ENCODE peak calls at places on chromosomes 12 and 14, in seven cellular contexts. X is K562, A is adrenal gland, N is H1, P is transverse colon, B is A549, G is GM12878. Y is an unnamed sample.
A peak's percentile ranks its signal among the peaks of the same experiment; 100 is the strongest.

GRCh38 chr12:71652656-71653055 is 11.0 kb downstream of the ZFC3H1 start:
- DNase-seq in X (no peak), A (no peak), N (no peak), P (no peak), B (no peak), G (no peak), Y (no peak)

GRCh38 chr14:83847102-83847501 is 1682.8 kb upstream of the FLRT2 start:
- DNase-seq in X (no peak), A (no peak), N (no peak), P (no peak), B (no peak), G (no peak), Y (no peak)

GRCh38 chr14:22184157-22185025 is 404.6 kb downstream of the DAD1 start:
- DNase-seq in X (no peak), A (no peak), N (no peak), P (no peak), B (no peak), G (no peak), Y (no peak)

GRCh38 chr12:75482636-75483035 is 2.1 kb downstream of the GLIPR1 start:
- DNase-seq in X (no peak), A (no peak), N (no peak), P (no peak), B (no peak), G (no peak), Y (no peak)

GRCh38 chr12:62903151-62903550 is 31.8 kb downstream of the PPM1H start:
- DNase-seq in X (no peak), A (peak; percentile 1), N (no peak), P (no peak), B (no peak), G (no peak), Y (no peak)

GRCh38 chr14:75880512-75880911 is 101.3 kb downstream of the TGFB3 start:
- DNase-seq in X (peak; percentile 8), A (no peak), N (no peak), P (no peak), B (no peak), G (no peak), Y (no peak)

GRCh38 chr14:69693823-69694729 is 72.9 kb upstream of the SRSF5 start:
- DNase-seq in X (peak; percentile 66), A (peak; percentile 88), N (no peak), P (peak; percentile 84), B (no peak), G (no peak), Y (no peak)

GRCh38 chr12:49902399-49903350 is 1.0 kb downstream of the FAIM2 start:
- DNase-seq in X (peak; percentile 43), A (no peak), N (no peak), P (no peak), B (no peak), G (no peak), Y (no peak)

GRCh38 chr12:126430921-126431320 is 1365.7 kb downstream of the AACS start:
- DNase-seq in X (no peak), A (no peak), N (no peak), P (no peak), B (no peak), G (no peak), Y (no peak)

GRCh38 chr12:18886962-18887361 is 149.0 kb downstream of the CAPZA3 start:
- DNase-seq in X (no peak), A (no peak), N (no peak), P (no peak), B (no peak), G (no peak), Y (no peak)

GRCh38 chr12:18888062-18888461 is 150.1 kb downstream of the CAPZA3 start:
- DNase-seq in X (no peak), A (no peak), N (no peak), P (no peak), B (no peak), G (no peak), Y (no peak)

GRCh38 chr12:18882690-18883089 is 144.8 kb downstream of the CAPZA3 start:
- DNase-seq in X (peak; percentile 2), A (no peak), N (no peak), P (no peak), B (no peak), G (no peak), Y (no peak)

DNA sequence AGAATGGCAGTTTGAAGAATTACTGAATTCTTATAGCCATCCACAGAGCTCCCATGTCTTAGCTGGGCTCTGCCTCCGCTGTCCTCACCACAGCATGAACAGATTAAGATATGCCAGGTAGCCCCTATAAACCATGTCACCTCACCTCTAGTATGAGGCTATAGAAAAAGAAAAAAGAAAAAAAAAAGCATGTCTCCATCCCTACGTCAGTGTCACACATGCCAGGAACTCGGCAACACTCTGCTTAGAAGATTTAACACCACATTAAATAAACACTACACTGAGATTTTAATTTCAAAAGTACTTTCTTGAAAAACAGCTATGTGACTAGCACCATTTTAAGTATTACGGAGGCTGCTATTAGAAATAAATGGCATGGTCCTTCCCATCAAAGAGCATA is 149.4 kb downstream of the CAPZA3 start:
- DNase-seq in X (no peak), A (no peak), N (no peak), P (no peak), B (no peak), G (no peak), Y (no peak)
- TF ChIP-seq POLR2A in X (no peak), A (no peak), N (no peak), P (no peak), B (no peak), G (no peak), Y (no peak)

DNA sequence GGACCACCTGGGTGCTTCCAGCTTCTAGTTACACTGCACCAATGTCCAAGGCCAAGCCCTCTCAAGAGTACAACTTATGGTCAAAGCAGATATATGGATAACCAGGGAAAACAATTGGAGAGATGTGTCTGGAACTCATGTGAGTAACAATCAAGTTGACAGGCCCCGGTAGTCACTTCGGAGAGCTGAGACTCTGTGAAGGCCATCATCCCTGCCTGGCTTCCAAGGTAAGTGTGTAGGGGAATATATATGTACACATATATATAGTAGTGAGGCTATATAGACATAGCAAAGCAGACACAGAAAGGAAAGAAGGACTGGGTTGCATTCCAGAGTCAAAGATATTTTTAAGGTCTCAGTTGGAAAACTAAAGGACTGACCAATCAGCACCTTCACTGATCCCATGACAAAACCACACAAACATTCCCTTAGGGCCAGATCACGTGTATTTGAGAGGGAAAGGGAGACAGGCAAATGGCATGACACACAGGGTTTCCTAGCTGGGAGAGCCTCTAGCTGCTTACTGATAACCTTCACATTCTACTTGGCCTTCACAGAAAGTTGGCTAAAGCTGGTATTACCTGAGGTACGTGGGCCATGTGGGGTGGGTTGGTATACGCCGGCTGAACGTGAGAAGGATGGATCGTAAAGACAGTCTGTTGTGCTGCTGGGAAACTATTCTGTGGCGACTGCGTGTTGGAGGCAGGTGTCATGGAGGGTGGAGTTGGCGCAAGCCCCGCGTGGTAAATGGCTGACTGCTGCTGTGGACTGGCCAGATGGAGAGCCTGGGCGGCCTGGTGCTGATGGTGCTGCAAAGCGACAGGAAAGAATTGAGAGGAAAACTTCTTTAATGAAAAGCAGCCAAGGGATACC is 50.0 kb downstream of the SH2B3 start:
- DNase-seq in X (no peak), A (peak; percentile 38), N (no peak), P (no peak), B (no peak), G (no peak), Y (no peak)
- H3K27ac ChIP-seq in X (no peak overlapping the region), A (peak overlapping the region; percentile 32), N (no peak overlapping the region), P (no peak overlapping the region), B (no peak overlapping the region), G (no peak overlapping the region), Y (no peak overlapping the region)

GRCh38 chr12:128052341-128052740 is 214.6 kb upstream of the TMEM132C start:
- DNase-seq in X (no peak), A (no peak), N (no peak), P (no peak), B (no peak), G (no peak), Y (no peak)
- TF ChIP-seq POLR2A in X (no peak), A (no peak), N (no peak), P (no peak), B (no peak), G (no peak), Y (no peak)

GRCh38 chr12:107356266-107356936 is 263.1 kb upstream of the CRY1 start:
- DNase-seq in X (no peak), A (no peak), N (no peak), P (no peak), B (no peak), G (no peak), Y (no peak)

GRCh38 chr12:107353312-107353711 is 260.0 kb upstream of the CRY1 start:
- DNase-seq in X (no peak), A (no peak), N (no peak), P (no peak), B (no peak), G (no peak), Y (no peak)

GRCh38 chr12:107356937-107357295 is 263.6 kb upstream of the CRY1 start:
- DNase-seq in X (no peak), A (no peak), N (no peak), P (no peak), B (no peak), G (no peak), Y (no peak)

GRCh38 chr12:107355004-107355565 is 261.7 kb upstream of the CRY1 start:
- DNase-seq in X (no peak), A (no peak), N (no peak), P (no peak), B (no peak), G (no peak), Y (no peak)

GRCh38 chr12:107355612-107356011 is 262.3 kb upstream of the CRY1 start:
- DNase-seq in X (no peak), A (no peak), N (no peak), P (no peak), B (no peak), G (no peak), Y (no peak)
- H3K27ac ChIP-seq in X (no peak overlapping the region), A (no peak overlapping the region), N (no peak overlapping the region), P (no peak overlapping the region), B (peak overlapping the region; percentile 94), G (no peak overlapping the region), Y (no peak overlapping the region)

GRCh38 chr12:53995311-53996187 is 4.4 kb upstream of the HOXC9 start:
- DNase-seq in X (peak; percentile 90), A (no peak), N (no peak), P (no peak), B (no peak), G (no peak), Y (peak; percentile 86)
- TF ChIP-seq POLR2A in X (peak; percentile 90), A (no peak), N (no peak), P (no peak), B (peak; percentile 44), G (no peak), Y (peak; percentile 97)